ENCODE peak calls at places on chromosomes 5 and 9, in five cellular contexts. F is PC-3, H is A673, Q is neural progenitor cell, Y is GM23338. R is an unnamed sample.

GRCh38 chr9:136140966-136141365 is 22.3 kb upstream of the TMEM250 start:
- DNase-seq in F (no peak), H (no peak), Q (no peak), Y (no peak), R (no peak)

GRCh38 chr5:86917117-86917579 is 299.4 kb downstream of the COX7C start:
- DNase-seq in F (peak), H (peak), Q (peak), Y (peak), R (peak)

GRCh38 chr5:150458819-150459557 is 9.4 kb upstream of the RPS14 start:
- DNase-seq in F (peak), H (peak), Q (peak), Y (peak), R (peak)

GRCh38 chr5:44714871-44715580 is 93.7 kb upstream of the MRPS30 start:
- DNase-seq in F (no peak), H (no peak), Q (no peak), Y (no peak), R (no peak)

GRCh38 chr5:108380531-108381021 is 1.3 kb downstream of the FBXL17 start:
- DNase-seq in F (peak), H (peak), Q (peak), Y (peak), R (peak)

GRCh38 chr5:18197734-18198133 is 563.5 kb downstream of the TAF11L14 start:
- DNase-seq in F (no peak), H (no peak), Q (no peak), Y (peak), R (no peak)

GRCh38 chr9:121233906-121234901 is 32.5 kb upstream of the RAB14 start:
- DNase-seq in F (peak), H (peak), Q (no peak), Y (no peak), R (peak)

GRCh38 chr5:74116266-74116665 is 490.3 kb downstream of the ARHGEF28 start:
- DNase-seq in F (no peak), H (no peak), Q (no peak), Y (no peak), R (no peak)

GRCh38 chr5:11560915-11561697 is 343.1 kb downstream of the CTNND2 start:
- DNase-seq in F (peak), H (no peak), Q (no peak), Y (no peak), R (no peak)

DNA sequence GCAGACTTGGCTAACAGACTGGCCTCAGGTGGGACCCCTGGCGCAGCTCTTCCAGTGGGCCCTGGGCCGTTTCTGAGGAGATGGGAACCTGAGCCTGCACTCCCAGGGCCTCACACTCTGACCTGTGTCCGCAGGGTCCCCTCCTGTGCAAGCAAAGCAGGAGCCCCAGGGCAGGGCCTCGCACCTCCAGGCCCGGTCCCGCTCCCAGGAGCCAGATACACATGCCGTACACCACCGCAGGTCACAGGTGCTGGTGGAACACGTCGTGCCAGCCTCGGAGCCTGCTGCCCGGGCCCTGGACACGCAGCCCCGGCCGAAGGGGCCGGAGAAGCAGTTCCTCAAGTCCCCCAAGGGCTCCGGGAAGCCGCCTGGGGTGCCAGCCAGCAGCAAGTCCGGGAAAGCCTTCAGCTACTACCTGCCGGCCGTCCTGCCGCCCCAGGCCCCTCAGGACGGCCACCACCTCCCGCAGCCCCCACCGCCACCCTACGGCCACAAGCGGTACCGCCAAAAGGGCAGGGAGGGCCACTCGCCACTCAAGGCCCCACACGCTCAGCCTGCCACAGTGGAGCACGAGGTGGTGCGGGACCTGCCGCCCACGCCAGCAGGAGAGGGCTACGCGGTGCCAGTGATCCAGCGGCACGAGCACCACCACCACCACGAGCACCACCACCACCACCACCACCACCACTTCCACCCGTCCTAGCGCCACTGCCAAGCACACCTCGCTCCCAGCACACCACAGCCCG is 29.2 kb downstream of the NKD2 start:
- DNase-seq in F (no peak), H (no peak), Q (no peak), Y (no peak), R (no peak)
- H3K27ac ChIP-seq in F (no peak), H (peak), Q (no peak), Y (no peak), R (no peak)

GRCh38 chr5:154474957-154475334 is 3.1 kb downstream of the HAND1 start:
- DNase-seq in F (no peak), H (no peak), Q (no peak), Y (peak), R (no peak)

GRCh38 chr5:154473581-154474266 is 4.3 kb downstream of the HAND1 start:
- DNase-seq in F (no peak), H (no peak), Q (peak), Y (peak), R (no peak)

GRCh38 chr5:154474267-154474956 is 3.6 kb downstream of the HAND1 start:
- DNase-seq in F (no peak), H (no peak), Q (peak), Y (peak), R (no peak)

GRCh38 chr5:154470949-154471870 is 6.8 kb downstream of the HAND1 start:
- DNase-seq in F (peak), H (no peak), Q (peak), Y (peak), R (no peak)

GRCh38 chr5:154472871-154473580 is 5.0 kb downstream of the HAND1 start:
- DNase-seq in F (no peak), H (no peak), Q (peak), Y (peak), R (no peak)
- TF ChIP-seq EZH2 in F (peak), H (peak), Q (peak), Y (peak), R (no peak)

DNA sequence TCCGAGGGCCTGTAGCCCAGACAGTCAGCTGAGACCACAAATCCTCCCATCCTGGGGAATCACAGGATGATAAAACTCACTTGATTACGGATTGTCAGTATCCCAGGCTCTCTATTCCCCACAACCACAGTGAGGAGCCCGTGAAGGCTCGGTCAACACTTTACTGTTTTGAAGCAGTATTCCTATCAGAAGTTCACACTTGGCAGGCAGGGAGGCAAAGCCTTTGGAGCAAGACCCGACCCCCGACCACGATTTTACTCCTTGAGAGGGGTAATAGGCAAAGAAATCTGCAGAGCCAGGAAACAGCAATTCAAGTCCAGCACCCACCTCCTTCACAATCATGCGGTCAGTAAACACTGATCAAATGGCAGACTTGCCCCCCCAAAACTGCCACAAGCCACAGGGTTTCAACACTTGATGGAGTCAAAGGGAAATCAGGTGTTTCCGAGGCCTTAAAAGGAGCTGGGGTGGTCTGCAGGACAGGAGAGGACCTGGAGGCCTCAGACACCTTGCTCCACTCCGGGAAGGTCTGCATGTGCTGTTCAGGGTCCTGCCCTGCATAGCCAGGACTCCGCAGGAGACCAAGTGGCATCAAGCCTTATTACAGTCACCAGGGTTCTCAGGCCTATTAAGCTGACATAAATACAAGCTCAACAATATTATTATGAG is 25.2 kb downstream of the BICD2 start:
- DNase-seq in F (no peak), H (no peak), Q (no peak), Y (no peak), R (no peak)
- H3K27ac ChIP-seq in F (no peak), H (no peak), Q (no peak), Y (no peak), R (peak)

GRCh38 chr9:70566066-70566465 is 151.6 kb upstream of the KLF9 start:
- DNase-seq in F (no peak), H (no peak), Q (no peak), Y (no peak), R (no peak)

GRCh38 chr9:70564464-70565190 is 150.2 kb upstream of the KLF9 start:
- DNase-seq in F (no peak), H (no peak), Q (peak), Y (no peak), R (no peak)

GRCh38 chr9:70561805-70562395 is 147.4 kb upstream of the KLF9 start:
- DNase-seq in F (no peak), H (no peak), Q (no peak), Y (no peak), R (no peak)

GRCh38 chr9:70563010-70563409 is 148.6 kb upstream of the KLF9 start:
- DNase-seq in F (no peak), H (no peak), Q (no peak), Y (no peak), R (no peak)

DNA sequence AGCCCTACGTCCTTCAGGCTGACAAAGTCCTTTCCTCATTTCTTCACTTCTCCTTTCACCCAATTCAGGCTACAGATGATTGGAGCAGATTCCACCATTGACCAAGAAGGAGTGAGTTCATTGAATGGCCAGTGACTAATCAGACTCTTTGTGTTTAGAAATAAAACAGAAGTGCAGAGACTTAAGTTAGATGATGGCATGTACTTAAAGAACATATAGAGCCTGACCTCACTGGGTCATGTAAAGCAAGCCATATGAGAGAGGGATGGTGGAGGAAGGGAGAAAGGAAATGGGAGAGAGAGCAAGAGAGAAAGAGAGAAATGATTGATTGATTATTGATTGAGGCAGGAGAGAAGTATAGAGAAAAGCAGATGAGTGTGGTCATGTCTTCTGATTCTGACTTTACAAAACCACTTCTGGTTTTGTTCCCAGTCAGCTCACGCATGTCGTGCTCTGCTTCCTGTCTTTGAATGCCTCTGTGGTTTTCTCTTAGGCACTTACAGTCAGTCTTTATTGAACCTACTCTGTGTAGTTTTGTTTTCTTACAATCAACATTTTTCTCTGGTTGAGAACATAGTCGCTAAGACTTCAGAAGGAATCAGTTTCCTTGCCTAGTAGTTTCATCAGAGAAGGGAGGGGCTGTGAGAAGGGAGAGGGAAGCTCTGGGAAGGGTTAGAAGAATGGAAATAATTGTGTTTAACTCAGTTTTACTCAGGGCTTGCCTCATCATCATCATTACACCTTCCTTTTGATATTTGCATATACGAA is 149.2 kb upstream of the KLF9 start:
- DNase-seq in F (no peak), H (no peak), Q (no peak), Y (no peak), R (peak)
- TF ChIP-seq EZH2 in F (no peak), H (no peak), Q (no peak), Y (no peak), R (no peak)

DNA sequence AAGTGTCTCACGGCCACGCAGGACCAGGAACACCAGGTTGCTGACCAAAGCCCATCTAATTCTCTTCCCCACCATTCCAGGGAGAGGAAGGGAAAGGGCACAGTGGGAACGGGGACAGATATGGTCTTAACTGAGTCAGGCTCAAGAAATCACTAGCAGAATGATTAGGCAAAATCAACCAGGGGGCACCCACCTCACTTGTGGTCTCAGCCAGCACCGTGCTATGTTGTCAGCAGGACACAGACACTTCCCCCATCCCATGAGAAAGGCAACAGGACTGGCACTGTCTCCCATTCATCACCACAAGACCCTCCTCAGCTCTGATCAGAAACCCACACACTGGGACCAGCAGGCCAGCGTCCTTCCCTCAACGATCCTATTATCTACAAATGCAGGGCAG is 2.9 kb downstream of the BICD2 start:
- DNase-seq in F (no peak), H (no peak), Q (no peak), Y (no peak), R (no peak)
- H3K27ac ChIP-seq in F (no peak), H (no peak), Q (no peak), Y (no peak), R (no peak)

DNA sequence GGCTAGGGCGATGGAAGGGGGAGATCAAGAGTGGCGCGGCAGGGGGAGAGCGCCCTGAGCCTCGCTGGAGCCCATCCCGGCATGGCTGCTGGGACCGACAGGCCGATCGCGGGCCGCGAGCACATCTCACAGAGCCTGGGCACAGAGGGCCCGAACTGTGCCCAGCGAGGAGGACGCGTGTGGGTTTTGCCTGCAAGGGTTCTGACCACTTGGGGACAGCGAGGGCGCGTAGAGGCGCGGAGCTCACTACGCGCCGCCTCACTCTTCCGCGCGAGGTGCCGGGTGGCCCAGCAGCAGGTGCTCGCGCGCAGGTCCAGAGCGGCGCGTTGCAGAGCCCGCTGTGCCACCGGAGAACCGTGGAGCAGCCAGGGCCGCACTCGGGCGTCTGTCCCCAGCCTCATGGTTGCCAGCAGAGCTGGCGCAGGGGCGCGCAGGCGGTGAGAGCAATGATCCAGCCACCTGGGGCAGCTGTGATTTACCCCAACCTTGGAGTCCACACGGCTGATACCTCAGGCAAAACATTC is 16.3 kb upstream of the PITX1 start:
- DNase-seq in F (no peak), H (no peak), Q (peak), Y (peak), R (no peak)
- TF ChIP-seq EZH2 in F (no peak), H (no peak), Q (peak), Y (no peak), R (no peak)

DNA sequence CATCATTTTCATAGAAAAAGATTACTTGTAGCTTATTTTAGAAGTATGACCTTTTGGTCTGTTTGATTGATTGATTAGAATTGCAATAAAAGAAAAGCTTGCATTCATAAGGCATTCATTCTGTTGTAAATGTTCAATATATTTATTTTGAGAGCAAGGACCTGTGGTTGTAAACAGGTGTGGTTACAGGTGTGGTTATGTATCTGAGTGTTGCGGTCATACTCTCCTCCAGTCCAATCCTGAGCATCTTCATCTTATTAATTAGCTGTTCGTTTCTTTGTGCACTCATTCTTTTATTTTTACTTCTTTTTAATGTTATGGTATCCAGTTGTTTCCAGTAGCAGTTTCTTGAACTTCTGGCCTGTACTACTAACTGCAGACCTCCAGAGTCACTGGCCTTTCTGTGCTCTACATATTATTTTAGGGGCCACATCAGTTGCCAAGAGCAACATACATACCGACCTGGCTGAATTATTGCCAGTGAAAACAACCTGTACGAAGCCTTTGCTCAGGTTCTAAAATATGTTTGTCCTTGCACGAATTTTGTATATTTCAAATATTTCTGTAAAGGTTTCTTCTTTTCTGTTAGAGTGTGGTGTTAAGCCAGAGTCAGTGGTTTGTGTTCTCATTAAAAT is 128.7 kb downstream of the CDC42SE2 start:
- DNase-seq in F (no peak), H (no peak), Q (no peak), Y (no peak), R (no peak)
- H3K27ac ChIP-seq in F (no peak), H (no peak), Q (no peak), Y (no peak), R (no peak)

GRCh38 chr5:66595877-66596790 is at the start of gene MAST4:
- DNase-seq in F (peak), H (peak), Q (peak), Y (peak), R (peak)
- TF ChIP-seq EZH2 in F (no peak), H (no peak), Q (no peak), Y (no peak), R (no peak)